ENCODE peak calls at places on chromosomes 5 and 9, in seven cellular contexts. O is AG09319, D is B cell, U is neural crest cell, R is cardiac muscle cell, G is left lung, J is PC-3. E is an unnamed sample.

GRCh38 chr5:115209279-115209678 is 39.6 kb upstream of the TRIM36 start:
- DNase-seq in O (no peak), D (peak; percentile 58), U (no peak), R (no peak), G (no peak), J (no peak), E (peak; percentile 66)

GRCh38 chr9:19119241-19119640 is 8.1 kb downstream of the PLIN2 start:
- DNase-seq in O (no peak), D (no peak), U (no peak), R (no peak), G (no peak), J (no peak), E (no peak)

GRCh38 chr9:87128844-87129493 is 181.7 kb upstream of the GAS1 start:
- DNase-seq in O (no peak), D (no peak), U (no peak), R (no peak), G (no peak), J (no peak), E (no peak)

GRCh38 chr9:138020795-138021182 is 143.2 kb downstream of the CACNA1B start:
- DNase-seq in O (no peak), D (no peak), U (no peak), R (no peak), G (peak; percentile 59), J (no peak), E (no peak)

GRCh38 chr5:83357621-83358231 is 113.8 kb upstream of the VCAN start:
- DNase-seq in O (no peak), D (no peak), U (no peak), R (no peak), G (no peak), J (no peak), E (no peak)

GRCh38 chr9:131254107-131254491 is 22.2 kb downstream of the FAM78A start:
- DNase-seq in O (no peak), D (no peak), U (no peak), R (peak; percentile 88), G (peak; percentile 75), J (no peak), E (peak; percentile 49)

GRCh38 chr9:34759432-34760134 is 49.6 kb upstream of the CCL21 start:
- DNase-seq in O (no peak), D (no peak), U (no peak), R (peak; percentile 19), G (no peak), J (no peak), E (no peak)

GRCh38 chr5:44446399-44446798 is 57.2 kb upstream of the FGF10 start:
- DNase-seq in O (no peak), D (no peak), U (no peak), R (no peak), G (no peak), J (no peak), E (no peak)

GRCh38 chr9:81213456-81213855 is 475.9 kb downstream of the TLE1 start:
- DNase-seq in O (no peak), D (no peak), U (no peak), R (no peak), G (no peak), J (no peak), E (no peak)

GRCh38 chr9:35406183-35406959 is 83.5 kb upstream of the RUSC2 start:
- DNase-seq in O (no peak), D (no peak), U (no peak), R (peak; percentile 76), G (peak; percentile 85), J (no peak), E (no peak)

GRCh38 chr9:95188459-95188858 is 129.1 kb downstream of the FANCC start:
- DNase-seq in O (no peak), D (no peak), U (no peak), R (no peak), G (no peak), J (no peak), E (no peak)

GRCh38 chr5:132305420-132305819 is 11.2 kb downstream of the SLC22A4 start:
- DNase-seq in O (no peak), D (no peak), U (no peak), R (no peak), G (no peak), J (no peak), E (no peak)

GRCh38 chr9:23586906-23587305 is 239.1 kb downstream of the ELAVL2 start:
- DNase-seq in O (no peak), D (no peak), U (no peak), R (no peak), G (no peak), J (no peak), E (no peak)

GRCh38 chr5:110968246-110969005 is 103.1 kb upstream of the TSLP start:
- DNase-seq in O (no peak), D (no peak), U (no peak), R (no peak), G (no peak), J (peak; percentile 95), E (no peak)

GRCh38 chr5:140870221-140871201 is 1.8 kb downstream of the PCDHA11 start:
- DNase-seq in O (no peak), D (no peak), U (no peak), R (no peak), G (peak; percentile 77), J (no peak), E (no peak)

GRCh38 chr5:140869555-140869886 is 764 bp downstream of the PCDHA11 start:
- DNase-seq in O (no peak), D (no peak), U (no peak), R (no peak), G (no peak), J (no peak), E (no peak)

DNA sequence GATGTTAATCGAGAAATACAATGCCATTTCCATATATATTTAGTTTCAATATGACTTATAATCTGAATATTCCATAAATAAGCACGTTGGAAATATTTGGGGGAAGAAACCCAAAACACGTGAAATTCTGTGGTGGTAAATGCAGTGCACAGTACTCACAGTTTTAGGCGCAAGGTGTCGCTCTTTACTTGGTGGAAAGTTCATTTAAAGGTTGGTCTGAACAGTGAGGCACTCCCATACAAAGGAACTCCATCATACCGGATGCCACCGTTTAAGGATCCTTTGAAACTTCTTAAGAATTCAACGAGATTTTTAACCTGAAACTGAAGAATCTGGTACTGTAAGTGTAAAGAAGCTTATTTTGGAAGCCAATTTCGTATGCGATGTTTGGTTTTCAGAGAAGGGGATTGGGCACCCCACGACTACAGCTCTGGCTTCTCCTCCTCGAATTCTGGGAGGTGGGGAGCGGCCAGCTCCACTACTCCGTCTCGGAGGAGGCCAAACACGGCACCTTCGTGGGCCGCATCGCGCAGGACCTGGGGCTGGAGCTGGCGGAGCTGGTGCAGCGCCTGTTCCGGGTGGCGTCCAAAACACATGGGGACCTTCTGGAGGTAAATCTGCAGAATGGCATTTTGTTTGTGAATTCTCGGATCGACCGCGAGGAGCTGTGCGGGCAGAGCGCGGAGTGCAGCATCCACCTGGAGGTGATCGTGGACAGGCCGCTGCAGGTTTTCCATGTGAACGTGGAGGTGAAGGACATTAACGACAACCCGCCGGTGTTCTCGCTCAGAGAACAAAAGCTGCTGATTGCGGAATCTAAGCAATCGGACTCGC is at the start of gene PCDHA11:
- DNase-seq in O (no peak), D (no peak), U (peak; percentile 18), R (peak; percentile 66), G (no peak), J (no peak), E (no peak)
- TF ChIP-seq CTCF in O (no peak), D (no peak), U (peak; percentile 66), R (no peak), G (no peak), J (peak; percentile 25), E (no peak)

DNA sequence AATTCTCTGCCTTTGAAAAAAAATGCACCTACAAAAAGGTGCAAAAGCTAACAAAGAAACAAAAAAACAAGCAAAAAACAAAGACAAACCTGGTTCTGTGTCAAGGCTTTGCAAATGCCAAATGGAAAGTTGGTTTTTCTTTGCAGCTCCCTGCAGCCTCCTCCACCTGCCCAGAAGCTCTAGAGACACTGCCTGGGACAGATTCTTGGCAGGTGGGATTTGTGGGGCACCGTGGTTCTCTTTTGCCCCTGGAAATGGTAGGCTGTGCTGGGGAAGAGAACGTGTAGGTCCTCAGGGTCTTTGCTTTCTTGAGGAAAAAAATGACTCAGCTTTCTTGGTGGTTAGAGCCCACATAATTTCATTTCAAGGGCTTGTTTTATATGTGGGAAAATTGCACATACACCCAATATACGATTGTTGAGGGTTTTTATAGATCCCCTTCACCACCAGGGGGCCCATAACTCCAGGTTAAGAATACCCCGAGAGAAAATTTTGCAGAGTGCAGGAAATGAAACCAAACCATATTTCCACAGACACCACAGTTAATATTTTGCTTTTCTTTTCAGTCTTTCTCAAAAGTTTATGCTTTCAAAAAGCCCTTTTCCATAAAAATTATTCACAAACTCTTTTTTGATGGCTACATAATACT is 58.7 kb downstream of the NXNL2 start:
- DNase-seq in O (no peak), D (peak; percentile 39), U (peak; percentile 50), R (peak; percentile 61), G (no peak), J (peak; percentile 63), E (peak; percentile 57)
- TF ChIP-seq CTCF in O (peak; percentile 61), D (peak; percentile 67), U (peak; percentile 78), R (peak; percentile 63), G (peak; percentile 50), J (peak; percentile 70), E (no peak)

GRCh38 chr9:105244996-105245719 is 707 bp downstream of the SLC44A1 start:
- DNase-seq in O (no peak), D (peak; percentile 64), U (peak; percentile 23), R (peak; percentile 64), G (peak; percentile 89), J (peak; percentile 49), E (peak; percentile 48)
- TF ChIP-seq CTCF in O (no peak), D (peak; percentile 16), U (no peak), R (peak; percentile 15), G (no peak), J (peak; percentile 48), E (no peak)

DNA sequence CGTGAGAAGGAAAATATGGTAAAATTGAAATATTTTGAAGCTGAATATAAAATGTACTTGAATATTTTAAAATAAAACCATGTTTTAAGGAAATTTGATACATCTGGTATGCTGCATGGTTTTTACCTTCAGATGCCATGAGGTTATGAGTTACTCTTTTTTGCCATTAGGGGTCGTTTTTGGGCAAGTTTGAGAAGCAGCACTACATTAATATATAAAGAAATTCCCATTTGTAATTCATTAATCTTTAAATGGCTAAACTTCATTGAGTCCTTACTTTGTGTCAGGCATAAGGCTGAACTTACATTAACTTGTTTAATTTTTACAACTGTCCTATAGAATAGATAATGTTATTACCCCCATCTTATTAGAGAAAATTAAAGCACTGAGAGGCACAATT is 152.3 kb downstream of the KDM4C start:
- DNase-seq in O (no peak), D (no peak), U (no peak), R (no peak), G (no peak), J (peak; percentile 29), E (no peak)
- TF ChIP-seq CTCF in O (peak; percentile 57), D (peak; percentile 53), U (peak; percentile 61), R (peak; percentile 59), G (no peak), J (peak; percentile 59), E (no peak)

DNA sequence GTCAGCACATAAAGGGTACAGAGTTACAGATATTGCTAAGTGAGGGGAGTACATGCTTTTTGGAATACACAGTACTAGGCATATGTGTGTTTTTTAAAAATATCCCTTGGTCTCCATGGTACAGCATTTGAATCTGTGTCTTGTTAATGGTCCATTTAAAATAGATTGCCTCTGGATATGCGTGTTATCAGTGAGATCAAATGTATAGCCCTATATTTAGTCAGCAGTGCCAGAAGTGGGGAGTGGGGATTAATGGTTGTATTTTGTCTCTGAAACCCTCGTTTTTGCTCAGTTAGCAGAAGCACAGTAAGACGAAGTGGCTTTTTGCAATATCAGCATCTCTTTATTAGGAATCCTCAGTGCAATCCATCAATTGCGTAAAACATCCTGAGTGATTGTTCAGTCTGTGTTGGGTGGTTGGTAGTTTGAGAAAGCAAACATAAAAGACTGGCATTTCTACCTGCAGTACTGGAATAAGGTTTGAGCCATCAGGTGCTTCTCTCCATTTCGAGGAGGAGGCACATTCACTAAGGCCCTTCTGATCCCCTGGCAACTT is 19.0 kb downstream of the SKP2 start:
- DNase-seq in O (no peak), D (no peak), U (no peak), R (no peak), G (no peak), J (no peak), E (no peak)
- TF ChIP-seq CTCF in O (no peak), D (no peak), U (no peak), R (no peak), G (no peak), J (no peak), E (no peak)